ENCODE peak calls at places on chromosome 7, in four cellular contexts. A is astrocyte, M is kidney epithelial cell, Z is endothelial cell of umbilical vein. S is an unnamed sample. For H3K27me3, the result is how much of the 10 kb centered on the place peaks cover.

GRCh38 chr7:45874408-45875131 is 1.7 kb upstream of the CCDC201 start:
- DNase-seq in Z (peak), M (no peak), A (peak), S (peak)

GRCh38 chr7:55533050-55533728 is 39.1 kb downstream of the VOPP1 start:
- DNase-seq in M (peak), Z (peak), A (peak), S (peak)

GRCh38 chr7:40799493-40800406 is 664.9 kb downstream of the SUGCT start:
- DNase-seq in Z (no peak), M (no peak), A (no peak), S (no peak)

GRCh38 chr7:116171094-116171493 is 39.2 kb upstream of the TES start:
- DNase-seq in A (no peak), M (no peak), Z (no peak), S (no peak)

GRCh38 chr7:111735661-111736323 is 173.5 kb upstream of the IMMP2L start:
- DNase-seq in Z (peak), M (peak), A (peak), S (peak)

GRCh38 chr7:2723138-2723850 is 35.3 kb downstream of the AMZ1 start:
- DNase-seq in M (no peak), A (no peak), Z (no peak), S (no peak)

GRCh38 chr7:151978616-151979015 is 22.4 kb downstream of the GALNTL5 start:
- DNase-seq in Z (no peak), M (no peak), A (no peak), S (no peak)

GRCh38 chr7:77684030-77684429 is 12.2 kb upstream of the RSBN1L start:
- DNase-seq in A (peak), Z (no peak), M (no peak), S (peak)

GRCh38 chr7:108358553-108358952 is 97.7 kb downstream of the NRCAM start:
- DNase-seq in Z (no peak), A (peak), M (peak), S (peak)

GRCh38 chr7:22295402-22296264 is 61.3 kb downstream of the RAPGEF5 start:
- DNase-seq in M (no peak), Z (peak), A (no peak), S (peak)
- TF ChIP-seq CTCF in M (no peak), Z (peak), A (no peak), S (no peak)

DNA sequence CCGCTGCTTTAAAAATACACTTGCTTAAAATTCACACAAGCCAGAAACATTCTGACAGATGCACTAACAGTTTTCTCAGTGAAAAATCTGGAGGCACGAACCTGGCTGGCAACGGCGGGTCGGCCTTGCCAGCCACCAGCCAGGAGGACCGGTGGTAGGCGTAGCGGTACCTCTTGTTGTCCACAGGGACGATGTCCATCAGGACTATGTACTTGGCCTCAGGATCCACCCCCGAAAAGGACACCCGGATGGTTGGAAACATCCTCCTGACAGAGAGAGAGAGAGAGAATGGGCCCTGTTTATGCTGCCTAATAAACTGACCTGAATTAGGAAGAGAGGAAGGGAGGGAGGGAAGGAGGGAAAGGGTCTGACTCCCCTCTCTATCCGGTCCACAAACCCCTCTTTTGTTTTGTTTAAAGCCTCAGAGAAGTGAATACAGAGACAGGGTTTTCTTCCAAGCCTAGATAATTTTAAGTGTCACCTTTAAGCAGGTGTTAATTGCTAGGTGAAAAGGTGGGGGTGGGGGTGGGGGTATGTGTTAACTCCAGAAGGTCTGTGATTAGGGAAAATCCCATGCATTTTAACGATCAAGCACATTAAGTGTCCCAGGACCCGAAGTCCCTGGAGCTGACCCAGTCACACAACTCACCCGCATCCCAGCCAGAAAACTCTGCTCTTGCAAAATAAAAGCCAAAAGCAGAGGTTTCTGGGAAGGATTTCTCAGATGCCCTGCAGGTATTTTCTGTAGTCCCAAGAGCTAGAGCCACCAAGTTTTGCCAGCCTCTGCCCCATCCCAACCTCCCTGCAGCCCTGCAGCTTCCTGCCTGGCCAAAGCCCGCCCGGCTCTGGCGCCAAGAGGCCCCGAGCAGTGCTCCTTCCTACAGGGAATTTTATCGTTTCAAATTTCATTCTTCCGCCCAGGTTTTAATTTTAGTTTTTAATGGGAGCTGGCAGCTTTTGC is 5.0 kb downstream of the TBX20 start:
- DNase-seq in Z (no peak), M (no peak), A (no peak), S (no peak)
- H3K4me3 ChIP-seq in Z (no peak), M (no peak), A (no peak), S (no peak)

DNA sequence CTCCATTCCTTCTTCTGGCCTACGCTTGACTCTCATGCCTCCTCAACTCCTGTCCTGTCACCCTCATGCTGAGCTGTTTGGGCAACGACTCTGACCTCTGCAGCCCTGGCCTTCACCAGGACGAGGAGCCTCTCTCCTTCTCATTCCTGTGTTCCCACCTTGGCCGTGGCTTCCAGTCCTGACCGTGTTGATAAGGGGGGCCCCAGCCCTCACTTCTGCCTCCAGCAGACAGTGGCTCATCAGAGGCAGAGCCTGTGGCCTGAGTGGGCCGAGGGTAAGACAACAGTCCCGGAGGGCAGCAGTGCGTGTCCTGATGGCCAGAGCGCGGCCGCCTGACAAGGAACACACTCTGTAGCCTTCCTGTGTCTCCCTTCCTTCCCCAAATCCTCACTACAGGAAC is 61.7 kb upstream of the UBE3C start:
- DNase-seq in A (no peak), M (no peak), Z (no peak), S (no peak)
- H3K27me3 ChIP-seq in A (under half), M (under half), Z (under half), S (under half)

DNA sequence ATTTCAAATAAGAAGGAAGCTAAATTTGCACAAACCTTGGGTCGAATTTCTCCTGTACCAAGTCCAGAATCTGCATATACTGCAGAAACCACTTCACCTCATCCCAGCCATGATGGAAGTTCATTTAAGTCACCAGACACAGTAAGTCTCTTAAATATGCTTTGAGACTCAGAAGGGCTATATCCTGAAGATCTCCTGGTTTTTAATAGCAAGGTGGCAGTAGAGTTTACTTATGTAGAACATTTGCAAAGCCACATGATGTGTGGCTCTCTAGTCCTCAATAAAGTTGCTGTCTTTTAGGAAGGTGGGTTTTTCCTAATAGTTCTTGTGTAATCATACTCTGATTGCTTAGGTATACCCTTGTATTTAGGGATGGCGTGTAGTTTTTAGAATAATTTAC is 8.7 kb downstream of the DBF4 start:
- DNase-seq in M (no peak), A (no peak), Z (peak), S (no peak)
- TF ChIP-seq CTCF in M (no peak), A (no peak), Z (no peak), S (no peak)